ENCODE peak calls at places on chromosomes 4 and X, in ten cellular contexts. U is stomach, H is GM12878, K is tibial nerve, I is ovary, V is upper lobe of left lung, Z is A549, O is H1, A is esophagus muscularis mucosa, P is SK-N-SH. T is an unnamed sample. For H3K4me1, the result is how much of the 10 kb centered on the place peaks cover.

GRCh38 chrX:24034485-24034884 is 7.5 kb upstream of the KLHL15 start:
- DNase-seq in O (no peak), Z (no peak), A (no peak), I (no peak), H (no peak), U (no peak), P (no peak), K (no peak), V (no peak), T (no peak)

GRCh38 chrX:149568701-149569296 is 18.5 kb downstream of the MAGEA9B start:
- DNase-seq in H (no peak), U (no peak), P (no peak), Z (no peak), A (no peak), I (no peak), K (no peak), O (no peak), V (no peak), T (no peak)

GRCh38 chrX:127459784-127460183 is 592.4 kb downstream of the ACTRT1 start:
- DNase-seq in K (no peak), H (no peak), U (no peak), A (no peak), P (no peak), O (peak), V (no peak), I (no peak), Z (no peak), T (no peak)

GRCh38 chr4:20840648-20841190 is 140.5 kb downstream of the PACRGL start:
- DNase-seq in Z (no peak), V (no peak), K (no peak), A (no peak), O (no peak), H (no peak), I (no peak), U (no peak), P (no peak), T (no peak)

GRCh38 chrX:39602226-39602625 is 495.5 kb downstream of the BCOR start:
- DNase-seq in P (no peak), O (no peak), V (no peak), I (no peak), A (no peak), U (no peak), Z (no peak), K (no peak), H (no peak), T (no peak)

GRCh38 chrX:110082156-110082555 is 79.2 kb downstream of the TMEM164 start:
- DNase-seq in P (no peak), U (no peak), O (no peak), H (no peak), V (no peak), I (no peak), K (no peak), Z (no peak), A (no peak), T (no peak)

GRCh38 chrX:119503484-119503861 is 35.2 kb downstream of the SLC25A5 start:
- DNase-seq in O (no peak), K (no peak), A (no peak), I (no peak), H (no peak), P (no peak), Z (peak), U (peak), V (no peak), T (peak)

GRCh38 chr4:19987746-19988145 is 264.0 kb upstream of the SLIT2 start:
- DNase-seq in A (no peak), P (no peak), I (no peak), U (no peak), K (no peak), O (no peak), H (no peak), V (no peak), Z (no peak), T (no peak)

GRCh38 chr4:177436456-177436855 is 5.8 kb downstream of the AGA start:
- DNase-seq in A (no peak), U (no peak), O (no peak), K (no peak), H (no peak), V (no peak), I (peak), Z (no peak), P (no peak), T (no peak)

GRCh38 chr4:52957220-52957686 is 95.1 kb downstream of the RASL11B start:
- DNase-seq in K (no peak), I (no peak), V (no peak), Z (no peak), O (no peak), P (peak), H (no peak), A (no peak), U (no peak), T (peak)

GRCh38 chr4:10078481-10079233 is 37.9 kb downstream of the WDR1 start:
- DNase-seq in I (no peak), Z (no peak), O (no peak), V (no peak), U (peak), A (no peak), H (no peak), K (no peak), P (no peak), T (no peak)

GRCh38 chr4:133476064-133476463 is 327.0 kb downstream of the PCDH10 start:
- DNase-seq in O (no peak), A (no peak), P (no peak), H (no peak), Z (no peak), V (no peak), U (no peak), I (no peak), K (no peak), T (no peak)

GRCh38 chr4:38255572-38255971 is 295.4 kb downstream of the PTTG2 start:
- DNase-seq in V (no peak), U (no peak), Z (no peak), H (no peak), K (no peak), A (peak), O (no peak), P (no peak), I (no peak), T (no peak)

GRCh38 chrX:18725316-18725943 is 18.0 kb downstream of the PPEF1 start:
- DNase-seq in O (no peak), V (no peak), U (no peak), H (no peak), K (no peak), I (no peak), A (no peak), P (no peak), Z (no peak), T (no peak)

GRCh38 chr4:94339779-94340178 is 2.9 kb downstream of the HPGDS start:
- DNase-seq in K (no peak), Z (no peak), H (no peak), A (no peak), I (no peak), O (no peak), P (no peak), V (no peak), U (no peak), T (no peak)

GRCh38 chrX:34371740-34372139 is 239.6 kb upstream of the FAM47A start:
- DNase-seq in V (no peak), O (no peak), Z (no peak), A (no peak), H (no peak), P (no peak), K (no peak), U (no peak), I (no peak), T (no peak)

GRCh38 chrX:71545364-71545763 is 12.5 kb downstream of the OGT start:
- DNase-seq in U (no peak), K (no peak), A (no peak), P (no peak), I (no peak), O (no peak), V (no peak), H (no peak), Z (no peak), T (peak)

GRCh38 chrX:108304210-108304609 is 134.0 kb downstream of the COL4A6 start:
- DNase-seq in Z (no peak), O (no peak), U (no peak), H (no peak), I (no peak), V (no peak), K (no peak), P (peak), A (no peak), T (no peak)

GRCh38 chr4:23766334-23766733 is 123.5 kb downstream of the PPARGC1A start:
- DNase-seq in I (no peak), A (no peak), Z (no peak), K (no peak), H (no peak), U (no peak), V (no peak), P (no peak), O (no peak), T (no peak)

GRCh38 chr4:158793021-158793420 is 24.2 kb downstream of the FNIP2 start:
- DNase-seq in K (no peak), Z (no peak), H (no peak), P (no peak), I (no peak), O (no peak), V (no peak), A (no peak), U (no peak), T (no peak)

GRCh38 chr4:123361195-123361861 is 35.3 kb upstream of the SPRY1 start:
- DNase-seq in K (no peak), H (no peak), A (peak), V (no peak), I (no peak), O (no peak), P (no peak), Z (no peak), U (no peak), T (peak)
- TF ChIP-seq EP300 in K (peak), H (no peak), A (no peak), V (no peak), I (no peak), O (no peak), P (peak), Z (no peak), U (no peak), T (no peak)

DNA sequence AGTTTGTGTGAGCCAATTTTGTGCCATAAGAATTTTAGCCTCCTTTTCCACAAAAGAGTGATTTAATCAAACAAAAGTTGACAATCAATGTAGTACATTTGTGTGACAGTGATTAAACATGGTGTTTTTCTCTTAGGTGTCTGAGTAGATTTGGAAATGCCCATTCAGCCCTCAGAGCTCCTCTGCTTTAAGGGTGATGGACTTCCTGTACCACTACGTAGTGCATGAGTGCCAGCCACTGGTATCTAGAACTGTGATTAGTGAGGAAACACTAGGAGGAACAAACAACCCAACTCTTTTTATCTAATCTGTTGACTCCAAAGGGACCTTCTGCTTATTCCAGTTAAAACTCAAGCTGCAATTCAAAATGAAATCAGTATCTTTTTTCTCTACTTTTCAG is 151.7 kb downstream of the SNCA start:
- DNase-seq in O (no peak), U (no peak), A (no peak), H (no peak), I (no peak), Z (no peak), V (no peak), P (no peak), K (no peak), T (no peak)
- H3K4me1 ChIP-seq in O (under half), U (under half), A (under half), H (under half), I (under half), Z (under half), V (under half), P (under half), K (under half), T (under half)

GRCh38 chr4:184398741-184399504 is 75.4 kb downstream of the IRF2 start:
- DNase-seq in V (peak), O (no peak), U (no peak), A (no peak), Z (no peak), K (no peak), I (peak), P (no peak), H (no peak), T (no peak)

GRCh38 chr4:184401397-184402171 is 72.8 kb downstream of the IRF2 start:
- DNase-seq in A (no peak), K (no peak), P (no peak), I (no peak), V (no peak), O (peak), Z (no peak), H (no peak), U (no peak), T (no peak)

GRCh38 chr4:184399505-184399893 is 74.9 kb downstream of the IRF2 start:
- DNase-seq in O (no peak), H (no peak), P (no peak), U (no peak), A (no peak), Z (no peak), V (no peak), K (no peak), I (peak), T (no peak)

GRCh38 chr4:184400891-184401290 is 73.5 kb downstream of the IRF2 start:
- DNase-seq in K (no peak), P (no peak), H (no peak), I (no peak), U (no peak), A (no peak), V (no peak), Z (no peak), O (no peak), T (no peak)

DNA sequence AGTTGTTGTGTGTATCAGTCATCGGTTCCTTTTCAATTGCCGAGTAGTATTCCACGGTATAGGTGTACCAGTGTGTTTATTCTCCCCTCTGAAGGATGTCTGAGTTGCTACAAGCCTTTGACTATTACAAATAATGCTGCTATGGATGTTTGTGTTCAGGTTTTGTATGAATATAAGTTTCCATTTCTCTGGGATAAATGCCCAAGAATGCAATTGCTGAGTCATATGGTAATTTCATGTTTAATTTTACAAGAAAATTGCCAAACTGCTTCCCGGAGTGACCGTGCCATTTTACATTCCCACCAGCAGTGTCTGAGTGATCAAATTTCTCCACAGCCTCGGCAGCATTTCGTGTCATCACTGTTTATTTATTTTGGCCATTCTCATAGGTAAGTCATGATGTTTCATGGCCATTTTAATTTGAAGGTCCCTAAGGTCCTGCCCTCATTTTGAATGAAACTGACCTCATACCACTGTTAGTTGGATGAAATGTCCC is 73.9 kb downstream of the IRF2 start:
- DNase-seq in U (no peak), P (no peak), H (no peak), V (no peak), A (no peak), Z (no peak), O (no peak), K (peak), I (no peak), T (no peak)
- TF ChIP-seq EP300 in U (no peak), P (peak), H (no peak), V (no peak), A (peak), Z (no peak), O (no peak), K (peak), I (no peak), T (no peak)

DNA sequence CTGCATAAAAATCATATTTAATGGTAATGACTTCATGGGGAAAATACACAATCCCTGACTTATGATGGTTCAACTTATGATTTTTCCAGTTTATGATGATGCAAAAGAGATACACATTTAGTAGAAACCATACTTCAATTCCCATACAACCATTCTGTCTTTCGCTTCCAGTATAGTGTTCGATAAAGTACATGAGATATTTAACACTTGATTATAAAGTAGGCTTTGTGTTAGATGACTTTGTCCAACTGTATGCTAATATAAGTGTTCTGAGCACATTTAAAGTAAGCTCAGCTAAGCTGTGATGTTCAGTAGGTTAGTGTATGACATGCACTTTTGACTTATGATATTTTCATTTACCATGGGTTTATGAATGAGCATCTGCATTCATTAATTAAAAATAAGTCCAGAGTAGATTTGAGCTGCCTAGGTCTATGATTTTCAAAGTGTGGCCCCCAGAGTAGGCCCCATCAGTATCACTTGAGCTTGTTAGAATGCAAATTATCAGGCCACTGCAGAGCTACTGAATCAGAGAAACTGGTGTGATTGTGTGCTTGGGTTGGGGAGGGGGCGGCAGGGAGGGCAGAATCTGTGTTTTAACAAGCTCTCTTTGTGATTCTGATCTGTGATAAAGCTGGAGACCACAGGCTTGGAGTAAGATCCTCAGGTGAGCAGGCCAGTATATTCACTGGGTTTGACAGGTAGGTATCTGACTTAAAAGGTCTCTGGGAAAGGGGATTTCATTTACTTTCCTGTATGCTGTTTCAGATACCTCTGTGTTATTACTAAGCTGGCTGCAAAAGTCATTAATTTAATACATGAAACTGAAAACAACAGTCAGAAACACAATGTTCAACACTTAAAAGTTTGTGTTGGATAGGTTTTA is 8.4 kb downstream of the ATP10D start:
- DNase-seq in O (no peak), H (no peak), A (no peak), P (no peak), I (no peak), U (no peak), Z (no peak), K (no peak), V (no peak), T (no peak)
- H3K4me1 ChIP-seq in O (under half), H (under half), A (under half), P (under half), I (under half), U (under half), Z (under half), K (under half), V (under half), T (under half)

GRCh38 chr4:105194328-105195231 is 47.9 kb downstream of the TET2 start:
- DNase-seq in P (no peak), U (no peak), O (no peak), H (peak), K (no peak), I (no peak), V (no peak), Z (no peak), A (no peak), T (no peak)
- TF ChIP-seq EP300 in P (no peak), U (no peak), O (no peak), H (peak), K (no peak), I (no peak), V (no peak), Z (no peak), A (no peak), T (no peak)

GRCh38 chr4:2805712-2806391 is 13.0 kb downstream of the SH3BP2 start:
- DNase-seq in K (peak), I (peak), Z (no peak), U (peak), O (no peak), V (peak), H (no peak), A (no peak), P (no peak), T (peak)

GRCh38 chr4:2806392-2807355 is 13.8 kb downstream of the SH3BP2 start:
- DNase-seq in U (peak), V (peak), A (no peak), I (peak), H (no peak), O (no peak), Z (no peak), K (peak), P (peak), T (peak)

GRCh38 chr4:2809610-2810180 is 16.8 kb downstream of the SH3BP2 start:
- DNase-seq in U (no peak), I (no peak), V (peak), K (no peak), Z (no peak), O (no peak), H (no peak), P (no peak), A (no peak), T (no peak)

GRCh38 chr4:2808001-2808400 is 15.1 kb downstream of the SH3BP2 start:
- DNase-seq in V (no peak), P (no peak), H (no peak), U (no peak), A (no peak), O (no peak), I (no peak), K (no peak), Z (no peak), T (no peak)

GRCh38 chr4:2807571-2807970 is 14.7 kb downstream of the SH3BP2 start:
- DNase-seq in P (no peak), K (no peak), V (peak), I (no peak), U (no peak), Z (no peak), A (no peak), O (no peak), H (no peak), T (no peak)
- H3K4me1 ChIP-seq in P (half or more), K (half or more), V (half or more), I (under half), U (half or more), Z (under half), A (half or more), O (under half), H (under half), T (half or more)

T was measured in transverse colon.